ENCODE peak calls at places on chromosomes 2 and 18, in eight cellular contexts. E, Y, N, D, I, A, O and T are unnamed samples.

GRCh38 chr2:157848242-157848641 is 27.9 kb downstream of the ACVR1 start:
- DNase-seq in E (no peak), Y (no peak), N (no peak), D (no peak), I (no peak), A (no peak), O (no peak), T (no peak)

GRCh38 chr2:10912796-10913445 is 1.2 kb downstream of the KCNF1 start:
- DNase-seq in E (no peak), Y (peak; percentile 51), N (no peak), D (no peak), I (no peak), A (no peak), O (no peak), T (no peak)

GRCh38 chr18:48949606-48950535 is 894 bp downstream of the SMAD7 start:
- DNase-seq in E (no peak), Y (no peak), N (peak; percentile 52), D (no peak), I (no peak), A (peak; percentile 65), O (no peak), T (no peak)

GRCh38 chr2:10162586-10163497 is 40.3 kb downstream of the RRM2 start:
- DNase-seq in E (no peak), Y (no peak), N (no peak), D (no peak), I (no peak), A (no peak), O (no peak), T (no peak)

GRCh38 chr18:60978338-60978737 is 354.9 kb upstream of the CDH20 start:
- DNase-seq in E (no peak), Y (no peak), N (no peak), D (no peak), I (no peak), A (no peak), O (no peak), T (no peak)

GRCh38 chr2:222049946-222050345 is 248.9 kb downstream of the PAX3 start:
- DNase-seq in E (no peak), Y (no peak), N (no peak), D (no peak), I (no peak), A (no peak), O (no peak), T (no peak)

GRCh38 chr2:69716555-69717120 is 25.3 kb upstream of the ANXA4 start:
- DNase-seq in E (no peak), Y (no peak), N (no peak), D (no peak), I (no peak), A (no peak), O (no peak), T (no peak)

GRCh38 chr2:230907361-230908093 is 17.5 kb downstream of the GPR55 start:
- DNase-seq in E (no peak), Y (peak; percentile 61), N (no peak), D (no peak), I (no peak), A (no peak), O (no peak), T (peak; percentile 20)

GRCh38 chr2:27965841-27966240 is 75.3 kb downstream of the BABAM2 start:
- DNase-seq in E (no peak), Y (no peak), N (no peak), D (no peak), I (no peak), A (no peak), O (no peak), T (no peak)

GRCh38 chr18:72075040-72075439 is 469.1 kb downstream of the CBLN2 start:
- DNase-seq in E (no peak), Y (no peak), N (no peak), D (no peak), I (no peak), A (no peak), O (no peak), T (no peak)

GRCh38 chr2:223235986-223236385 is 184.0 kb downstream of the KCNE4 start:
- DNase-seq in E (no peak), Y (no peak), N (no peak), D (no peak), I (no peak), A (no peak), O (no peak), T (no peak)

GRCh38 chr2:119311371-119311770 is 55.3 kb downstream of the C2orf76 start:
- DNase-seq in E (no peak), Y (no peak), N (no peak), D (no peak), I (no peak), A (no peak), O (no peak), T (no peak)

GRCh38 chr18:79548986-79549637 is 130.5 kb upstream of the CTDP1 start:
- DNase-seq in E (no peak), Y (peak; percentile 57), N (no peak), D (no peak), I (no peak), A (no peak), O (no peak), T (peak; percentile 56)

GRCh38 chr2:202577250-202578183 is 57.3 kb upstream of the FAM117B start:
- DNase-seq in E (no peak), Y (no peak), N (no peak), D (no peak), I (no peak), A (no peak), O (no peak), T (no peak)

GRCh38 chr2:146837857-146838256 is 1007.0 kb upstream of the ACVR2A start:
- DNase-seq in E (no peak), Y (no peak), N (no peak), D (no peak), I (no peak), A (no peak), O (no peak), T (no peak)

DNA sequence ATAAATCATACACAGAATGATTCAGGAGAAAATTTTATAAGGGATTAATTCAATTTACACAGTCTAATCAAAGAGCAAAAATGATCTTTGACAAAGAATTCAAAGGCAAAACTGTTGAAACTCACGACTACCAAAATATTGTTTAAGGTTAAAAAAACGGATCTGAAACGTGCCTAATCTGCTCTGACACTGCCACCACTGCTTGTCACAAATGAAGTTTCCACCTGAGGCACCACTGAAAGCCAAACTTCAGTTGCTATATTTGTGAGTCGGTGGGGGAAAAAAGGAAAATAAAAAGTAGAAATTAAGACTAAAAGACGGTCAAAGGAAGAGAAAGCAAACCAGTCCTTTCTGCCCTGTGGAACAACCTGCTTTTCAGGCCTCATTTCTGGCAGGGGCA is 140.6 kb upstream of the DNMT3A start:
- DNase-seq in E (no peak), Y (no peak), N (no peak), D (no peak), I (no peak), A (no peak), O (no peak), T (no peak)
- H3K4me3 ChIP-seq in E (no peak overlapping the region), Y (no peak overlapping the region), N (no peak overlapping the region), D (no peak overlapping the region), I (no peak overlapping the region), A (no peak overlapping the region), O (no peak overlapping the region), T (no peak overlapping the region)

DNA sequence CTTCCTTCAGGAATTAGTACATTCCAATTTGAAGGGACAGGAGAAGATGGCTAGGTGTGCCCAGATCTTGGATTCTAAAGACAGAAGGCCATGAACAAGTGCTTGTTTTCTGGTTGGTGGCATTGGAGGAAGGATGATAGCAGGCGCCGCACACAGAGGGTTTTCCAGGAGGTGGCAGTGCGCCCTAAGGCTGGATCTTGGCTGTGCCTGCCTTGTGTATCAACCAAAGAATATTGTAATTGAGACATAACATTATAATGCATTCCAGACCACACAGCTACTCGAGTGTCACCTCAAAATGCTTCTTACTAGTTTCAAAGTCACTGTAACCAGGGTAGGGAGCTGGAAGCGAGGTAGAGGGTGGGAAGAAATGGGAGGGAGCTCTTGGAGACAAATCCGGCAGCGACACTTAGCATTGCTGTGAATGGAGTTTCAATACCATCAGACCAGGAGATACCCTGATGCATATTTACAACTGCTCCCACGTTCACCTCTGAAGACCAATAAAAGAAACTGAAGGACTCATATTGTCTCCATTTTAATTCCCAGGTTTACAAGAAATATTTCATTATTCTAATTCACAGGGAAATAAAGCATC is 42.5 kb downstream of the CPO start:
- DNase-seq in E (peak; percentile 36), Y (peak; percentile 84), N (peak; percentile 47), D (peak; percentile 22), I (peak; percentile 38), A (peak; percentile 79), O (peak; percentile 67), T (peak; percentile 72)
- H3K27ac ChIP-seq in E (no peak overlapping the region), Y (no peak overlapping the region), N (no peak overlapping the region), D (peak overlapping the region; percentile 20), I (no peak overlapping the region), A (no peak overlapping the region), O (no peak overlapping the region), T (no peak overlapping the region)

GRCh38 chr2:43459455-43459854 is 136.4 kb downstream of the THADA start:
- DNase-seq in E (no peak), Y (no peak), N (no peak), D (no peak), I (no peak), A (no peak), O (no peak), T (no peak)
- H3K4me1 ChIP-seq in E (peaks cover 84% of the 10 kb centered on the region), Y (peaks cover 59% of the 10 kb centered on the region), N (peaks cover 36% of the 10 kb centered on the region), D (peaks cover 93% of the 10 kb centered on the region), I (peaks cover 7% of the 10 kb centered on the region), A (peaks cover 18% of the 10 kb centered on the region), O (peaks cover 49% of the 10 kb centered on the region), T (peaks cover 6% of the 10 kb centered on the region)

GRCh38 chr2:96533292-96534073 is 3.1 kb upstream of the ARID5A start:
- DNase-seq in E (no peak), Y (peak; percentile 98), N (peak; percentile 66), D (no peak), I (no peak), A (peak; percentile 71), O (peak; percentile 89), T (peak; percentile 91)

GRCh38 chr2:96531366-96531765 is 5.2 kb upstream of the ARID5A start:
- DNase-seq in E (no peak), Y (no peak), N (no peak), D (no peak), I (no peak), A (no peak), O (no peak), T (no peak)

GRCh38 chr2:96532641-96533291 is 3.8 kb upstream of the ARID5A start:
- DNase-seq in E (no peak), Y (no peak), N (no peak), D (no peak), I (no peak), A (peak; percentile 43), O (no peak), T (peak; percentile 58)

GRCh38 chr2:96530474-96531357 is 5.8 kb upstream of the ARID5A start:
- DNase-seq in E (no peak), Y (no peak), N (no peak), D (no peak), I (no peak), A (no peak), O (no peak), T (peak; percentile 40)

GRCh38 chr2:96531872-96532505 is 4.6 kb upstream of the ARID5A start:
- DNase-seq in E (peak; percentile 95), Y (peak; percentile 99), N (peak; percentile 95), D (peak; percentile 58), I (peak; percentile 90), A (peak; percentile 95), O (peak; percentile 93), T (peak; percentile 93)
- H3K4me3 ChIP-seq in E (peak overlapping the region; percentile 57), Y (peak overlapping the region; percentile 27), N (peak overlapping the region; percentile 36), D (peak overlapping the region; percentile 23), I (peak overlapping the region; percentile 51), A (peak overlapping the region; percentile 29), O (peak overlapping the region; percentile 48), T (peak overlapping the region; percentile 17)